ENCODE peak calls at places on chromosomes 11 and 22, in eight cellular contexts. S is transverse colon, A is cardiac muscle cell, U is kidney epithelial cell, J is fibroblast of mammary gland, L is IMR-90, M is psoas muscle, W is esophagus squamous epithelium. D is an unnamed sample.

GRCh38 chr11:102800774-102801173 is 2.8 kb upstream of the MMP1 start:
- DNase-seq in S (no peak), A (no peak), U (no peak), J (no peak), L (no peak), M (no peak), W (no peak), D (peak; percentile 44)

GRCh38 chr11:123405123-123405592 is 24.9 kb upstream of the GRAMD1B start:
- DNase-seq in S (no peak), A (peak; percentile 32), U (no peak), J (no peak), L (no peak), M (no peak), W (no peak), D (no peak)

GRCh38 chr11:86569109-86569508 is 103.3 kb downstream of the ME3 start:
- DNase-seq in S (no peak), A (no peak), U (no peak), J (no peak), L (no peak), M (no peak), W (no peak), D (no peak)

GRCh38 chr22:48639021-48639795 is 1188.5 kb downstream of the BRD1 start:
- DNase-seq in S (no peak), A (no peak), U (no peak), J (no peak), L (no peak), M (no peak), W (no peak), D (no peak)

GRCh38 chr11:57680552-57680874 is 12.6 kb downstream of the ZDHHC5 start:
- DNase-seq in S (no peak), A (peak; percentile 38), U (peak; percentile 47), J (peak; percentile 35), L (peak; percentile 22), M (no peak), W (no peak), D (no peak)

GRCh38 chr11:79437274-79437980 is 3.4 kb downstream of the TENM4 start:
- DNase-seq in S (peak; percentile 38), A (peak; percentile 44), U (no peak), J (peak; percentile 49), L (peak; percentile 57), M (peak; percentile 75), W (no peak), D (peak; percentile 61)

GRCh38 chr11:76918941-76919386 is 58.2 kb downstream of the ACER3 start:
- DNase-seq in S (peak; percentile 15), A (peak; percentile 78), U (peak; percentile 21), J (peak; percentile 76), L (peak; percentile 78), M (no peak), W (no peak), D (peak; percentile 55)

GRCh38 chr11:56782167-56782847 is 33.8 kb upstream of the OR9G4 start:
- DNase-seq in S (no peak), A (no peak), U (no peak), J (no peak), L (no peak), M (no peak), W (no peak), D (no peak)

GRCh38 chr11:203056-203944 is 3.9 kb downstream of the BET1L start:
- DNase-seq in S (no peak), A (no peak), U (no peak), J (peak; percentile 24), L (no peak), M (no peak), W (no peak), D (no peak)

GRCh38 chr11:125371451-125371935 is 124.6 kb downstream of the FEZ1 start:
- DNase-seq in S (no peak), A (no peak), U (no peak), J (no peak), L (no peak), M (no peak), W (no peak), D (no peak)
- H3K4me3 ChIP-seq in S (no peak overlapping the region), A (no peak overlapping the region), U (no peak overlapping the region), J (no peak overlapping the region), L (no peak overlapping the region), M (no peak overlapping the region), W (no peak overlapping the region), D (no peak overlapping the region)

GRCh38 chr22:36339171-36340065 is 48.3 kb downstream of the MYH9 start:
- DNase-seq in S (no peak), A (peak; percentile 77), U (no peak), J (peak; percentile 95), L (peak; percentile 78), M (no peak), W (no peak), D (peak; percentile 85)

GRCh38 chr22:36343070-36343719 is 44.6 kb downstream of the MYH9 start:
- DNase-seq in S (no peak), A (no peak), U (no peak), J (no peak), L (no peak), M (no peak), W (no peak), D (no peak)

GRCh38 chr22:36341640-36342041 is 46.1 kb downstream of the MYH9 start:
- DNase-seq in S (no peak), A (no peak), U (no peak), J (no peak), L (no peak), M (no peak), W (no peak), D (no peak)

GRCh38 chr22:36337365-36338130 is 50.2 kb downstream of the MYH9 start:
- DNase-seq in S (no peak), A (no peak), U (no peak), J (no peak), L (no peak), M (no peak), W (no peak), D (no peak)

GRCh38 chr22:36340621-36341020 is 47.1 kb downstream of the MYH9 start:
- DNase-seq in S (no peak), A (no peak), U (no peak), J (no peak), L (no peak), M (no peak), W (no peak), D (no peak)
- TF ChIP-seq CTCF in S (no peak), A (no peak), U (no peak), J (no peak), L (no peak), M (no peak), W (no peak), D (no peak)

DNA sequence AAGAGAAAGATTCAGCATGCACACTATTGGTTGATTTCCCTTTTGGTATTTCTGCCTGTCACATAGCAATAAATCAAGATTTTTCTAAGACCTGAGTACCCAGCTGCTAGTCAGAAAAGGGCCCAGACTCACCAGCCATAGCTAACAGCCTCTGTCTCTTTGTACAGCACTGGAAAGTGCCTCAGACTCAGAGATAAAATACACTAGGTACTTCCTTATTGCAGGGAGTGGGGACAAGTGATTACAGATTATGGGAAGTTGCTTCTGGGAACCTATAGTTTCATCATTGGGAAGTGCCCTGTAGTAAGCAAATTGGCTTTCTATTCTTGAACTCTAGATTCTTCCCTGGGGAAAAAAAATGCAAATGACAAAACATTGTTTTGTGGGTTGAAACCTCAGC is at the start of gene CASP5:
- DNase-seq in S (peak; percentile 46), A (no peak), U (no peak), J (no peak), L (no peak), M (no peak), W (no peak), D (no peak)
- H3K4me3 ChIP-seq in S (peak within 1 kb of the TSS; percentile 1), A (no peak within 1 kb of the TSS), U (no peak within 1 kb of the TSS), J (no peak within 1 kb of the TSS), L (no peak within 1 kb of the TSS), M (no peak within 1 kb of the TSS), W (no peak within 1 kb of the TSS), D (no peak within 1 kb of the TSS)

GRCh38 chr11:118265954-118266353 is 1.9 kb upstream of the MPZL2 start:
- DNase-seq in S (peak; percentile 83), A (no peak), U (no peak), J (no peak), L (no peak), M (peak; percentile 28), W (no peak), D (no peak)

GRCh38 chr11:118263109-118263508 is 988 bp downstream of the MPZL2 start:
- DNase-seq in S (no peak), A (no peak), U (no peak), J (no peak), L (no peak), M (no peak), W (no peak), D (no peak)

GRCh38 chr11:118264568-118265470 is 722 bp upstream of the MPZL2 start:
- DNase-seq in S (no peak), A (no peak), U (no peak), J (no peak), L (no peak), M (no peak), W (no peak), D (no peak)

GRCh38 chr11:118267486-118267885 is 3.4 kb upstream of the MPZL2 start:
- DNase-seq in S (no peak), A (no peak), U (no peak), J (no peak), L (no peak), M (no peak), W (no peak), D (no peak)

DNA sequence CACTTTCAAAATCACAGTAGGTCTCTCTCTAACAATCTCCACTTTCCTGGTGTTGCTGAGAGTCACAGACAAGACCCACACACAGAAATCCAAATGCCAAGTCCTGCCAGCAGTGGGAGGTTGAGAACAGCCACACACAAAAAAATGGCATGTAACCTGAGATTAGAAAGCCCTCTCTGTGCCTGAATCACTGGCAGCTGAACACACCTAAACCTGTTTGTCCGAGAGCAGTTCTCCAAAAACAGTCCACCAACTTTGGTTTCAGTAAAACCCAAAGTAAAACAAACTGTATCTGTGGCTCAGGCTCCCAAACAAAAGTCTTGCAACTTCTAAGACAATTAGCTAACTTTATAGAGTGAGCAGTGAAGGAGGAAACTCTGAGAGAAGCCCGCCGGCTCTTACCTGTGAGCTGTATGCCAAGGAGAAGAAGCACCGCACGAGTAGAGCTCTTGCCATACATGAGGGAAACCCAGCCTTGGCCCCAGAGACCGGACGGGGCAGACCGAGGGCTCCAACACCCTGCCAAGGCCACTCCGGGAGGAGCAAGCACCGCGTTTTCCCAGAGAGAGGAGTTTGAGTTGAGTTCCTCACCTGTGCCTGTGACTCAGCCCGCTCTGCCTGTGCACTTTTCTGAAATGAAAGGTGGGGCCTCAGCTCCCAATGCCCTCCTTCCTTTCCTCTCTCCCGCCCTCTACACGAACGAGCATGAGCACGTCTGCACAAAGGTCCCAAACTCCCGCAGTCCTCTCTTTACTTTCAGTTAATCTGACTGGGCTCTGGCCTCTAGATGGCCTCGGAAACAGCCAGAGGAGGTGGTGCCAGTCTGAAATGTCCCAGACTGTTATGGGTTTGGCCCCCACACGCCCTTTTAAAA is at the start of gene MPZL2:
- DNase-seq in S (peak; percentile 86), A (no peak), U (no peak), J (no peak), L (no peak), M (peak; percentile 15), W (no peak), D (no peak)
- TF ChIP-seq CTCF in S (no peak), A (no peak), U (no peak), J (no peak), L (no peak), M (no peak), W (no peak), D (no peak)

GRCh38 chr22:45978275-45978713 is 1.3 kb upstream of the WNT7B start:
- DNase-seq in S (no peak), A (no peak), U (no peak), J (no peak), L (no peak), M (no peak), W (no peak), D (no peak)
- H3K4me3 ChIP-seq in S (peak overlapping the region; percentile 58), A (no peak overlapping the region), U (no peak overlapping the region), J (no peak overlapping the region), L (no peak overlapping the region), M (peak overlapping the region; percentile 71), W (peak overlapping the region; percentile 76), D (no peak overlapping the region)

GRCh38 chr11:121246769-121247035 is 45.9 kb upstream of the SC5D start:
- DNase-seq in S (no peak), A (no peak), U (no peak), J (no peak), L (no peak), M (no peak), W (no peak), D (no peak)
- TF ChIP-seq CTCF in S (no peak), A (no peak), U (no peak), J (no peak), L (no peak), M (no peak), W (no peak), D (no peak)